ENCODE peak calls at places on chromosomes 7 and 10, in five cellular contexts. M, U, E, R and O are unnamed samples.

GRCh38 chr7:116434820-116435341 is 64.7 kb upstream of the CAV2 start:
- DNase-seq in U (no peak), R (no peak), E (peak; percentile 96), M (no peak), O (no peak)

GRCh38 chr10:110764378-110764777 is 107.3 kb upstream of the PDCD4 start:
- DNase-seq in U (no peak), E (no peak), R (no peak), M (no peak), O (no peak)

GRCh38 chr7:55961994-55962393 is 2.4 kb upstream of the NIPSNAP2 start:
- DNase-seq in E (peak; percentile 60), R (no peak), U (no peak), M (no peak), O (no peak)

GRCh38 chr10:74730246-74730645 is 96.2 kb upstream of the KAT6B start:
- DNase-seq in M (peak; percentile 75), R (no peak), E (no peak), U (no peak), O (no peak)

GRCh38 chr10:29804025-29804852 is 169.5 kb upstream of the SVIL start:
- DNase-seq in E (peak; percentile 96), U (peak; percentile 82), R (peak; percentile 69), M (no peak), O (no peak)

GRCh38 chr7:112898432-112899290 is 108.5 kb upstream of the TMEM168 start:
- DNase-seq in R (peak; percentile 40), E (peak; percentile 71), M (peak; percentile 88), U (no peak), O (no peak)

GRCh38 chr7:46512901-46513431 is 591.9 kb upstream of the IGFBP3 start:
- DNase-seq in U (no peak), E (no peak), R (no peak), M (no peak), O (peak; percentile 57)

GRCh38 chr7:55018361-55019328 is at the start of gene EGFR:
- DNase-seq in E (peak; percentile 90), M (peak; percentile 86), U (peak; percentile 95), R (no peak), O (peak; percentile 87)

GRCh38 chr10:96600337-96600736 is 13.5 kb upstream of the TM9SF3 start:
- DNase-seq in U (no peak), R (no peak), E (no peak), M (no peak), O (no peak)